ENCODE peak calls at places on chromosome 13, in four cellular contexts. S is choroid plexus epithelial cell, L is AG10803, T is thoracic aorta. I is an unnamed sample.

GRCh38 chr13:74226791-74227475 is 92.7 kb upstream of the KLF12 start:
- DNase-seq in L (peak), S (peak), T (no peak), I (no peak)

GRCh38 chr13:98374750-98375149 is 197.7 kb upstream of the RNF113B start:
- DNase-seq in T (no peak), L (no peak), S (no peak), I (no peak)

GRCh38 chr13:50805805-50806204 is 37.7 kb downstream of the DLEU7 start:
- DNase-seq in S (peak), T (no peak), L (peak), I (peak)

GRCh38 chr13:42066542-42066941 is 18.1 kb downstream of the DGKH start:
- DNase-seq in S (peak), T (no peak), L (peak), I (peak)

GRCh38 chr13:114248011-114248410 is 13.3 kb downstream of the CDC16 start:
- DNase-seq in L (peak), T (no peak), S (peak), I (peak)

GRCh38 chr13:42490676-42491075 is 83.3 kb upstream of the TNFSF11 start:
- DNase-seq in L (no peak), T (no peak), S (no peak), I (no peak)

GRCh38 chr13:81089758-81090157 is 748.8 kb upstream of the SPRY2 start:
- DNase-seq in L (no peak), T (no peak), S (no peak), I (no peak)

GRCh38 chr13:75347925-75348324 is 134.0 kb downstream of the TBC1D4 start:
- DNase-seq in S (no peak), L (no peak), T (no peak), I (no peak)

GRCh38 chr13:39493966-39494365 is 109.0 kb downstream of the LHFPL6 start:
- DNase-seq in S (no peak), L (no peak), T (no peak), I (no peak)

GRCh38 chr13:33349996-33350826 is 64.7 kb upstream of the STARD13 start:
- DNase-seq in T (no peak), L (peak), S (peak), I (peak)

GRCh38 chr13:96492758-96493157 is 402.9 kb downstream of the HS6ST3 start:
- DNase-seq in L (no peak), T (no peak), S (no peak), I (no peak)

GRCh38 chr13:61358599-61358998 is 57.0 kb downstream of the PCDH20 start:
- DNase-seq in T (no peak), S (no peak), L (no peak), I (no peak)

GRCh38 chr13:38394777-38395504 is 45.3 kb downstream of the UFM1 start:
- DNase-seq in S (no peak), T (no peak), L (peak), I (no peak)

GRCh38 chr13:114118763-114119123 is 13.7 kb downstream of the RASA3 start:
- DNase-seq in S (peak), T (no peak), L (peak), I (peak)

GRCh38 chr13:107284168-107284567 is 716.2 kb upstream of the ARGLU1 start:
- DNase-seq in L (no peak), S (peak), T (no peak), I (peak)

GRCh38 chr13:89943139-89943538 is 1404.3 kb upstream of the MIR17HG start:
- DNase-seq in T (no peak), S (no peak), L (no peak), I (no peak)

GRCh38 chr13:79392882-79393563 is 13.0 kb downstream of the RBM26 start:
- DNase-seq in T (no peak), S (peak), L (peak), I (peak)

GRCh38 chr13:87557788-87558187 is 113.4 kb upstream of the SLITRK5 start:
- DNase-seq in T (no peak), S (no peak), L (no peak), I (no peak)

GRCh38 chr13:29782798-29783197 is 67.6 kb downstream of the UBL3 start:
- DNase-seq in T (no peak), S (no peak), L (no peak), I (no peak)

GRCh38 chr13:114067381-114067885 is 65.0 kb downstream of the RASA3 start:
- DNase-seq in T (no peak), L (peak), S (no peak), I (peak)

GRCh38 chr13:111123221-111123620 is 8.1 kb downstream of the ARHGEF7 start:
- DNase-seq in L (no peak), S (no peak), T (no peak), I (no peak)

GRCh38 chr13:26423634-26424033 is 133.8 kb upstream of the WASF3 start:
- DNase-seq in T (peak), S (no peak), L (peak), I (no peak)

GRCh38 chr13:44352671-44353070 is 21.0 kb upstream of the SERP2 start:
- DNase-seq in L (no peak), S (no peak), T (no peak), I (no peak)

GRCh38 chr13:100203696-100204367 is 114.9 kb downstream of the PCCA start:
- DNase-seq in L (peak), S (peak), T (no peak), I (peak)

GRCh38 chr13:109569938-109570711 is 216.3 kb downstream of the IRS2 start:
- DNase-seq in T (no peak), S (peak), L (no peak), I (no peak)

GRCh38 chr13:90800082-90800746 is 547.3 kb upstream of the MIR17HG start:
- DNase-seq in S (peak), L (no peak), T (no peak), I (no peak)

GRCh38 chr13:21595546-21595822 is 8.5 kb downstream of the MICU2 start:
- DNase-seq in T (no peak), L (no peak), S (no peak), I (no peak)

GRCh38 chr13:25136872-25137623 is 35.0 kb downstream of the AMER2 start:
- DNase-seq in T (no peak), L (no peak), S (no peak), I (no peak)

GRCh38 chr13:50358221-50358620 is 343.0 kb downstream of the KCNRG start:
- DNase-seq in L (no peak), S (peak), T (no peak), I (peak)

GRCh38 chr13:95902736-95903135 is 150.5 kb downstream of the UGGT2 start:
- DNase-seq in L (peak), T (no peak), S (peak), I (no peak)

GRCh38 chr13:49062297-49062896 is 86.7 kb downstream of the FNDC3A start:
- DNase-seq in S (no peak), T (no peak), L (no peak), I (no peak)

GRCh38 chr13:98954313-98954712 is 23.6 kb downstream of the DOCK9 start:
- DNase-seq in L (no peak), T (no peak), S (peak), I (peak)

GRCh38 chr13:28710161-28710560 is 8.6 kb downstream of the SLC46A3 start:
- DNase-seq in S (no peak), L (no peak), T (no peak), I (no peak)

GRCh38 chr13:79973533-79973963 is 367.4 kb downstream of the SPRY2 start:
- DNase-seq in T (no peak), L (no peak), S (peak), I (no peak)

GRCh38 chr13:45242070-45242469 is 41.2 kb upstream of the KCTD4 start:
- DNase-seq in S (peak), T (no peak), L (peak), I (peak)

GRCh38 chr13:60227168-60227567 is 63.4 kb upstream of the DIAPH3 start:
- DNase-seq in L (no peak), S (no peak), T (no peak), I (no peak)

GRCh38 chr13:46665243-46665629 is 112.3 kb downstream of the LRCH1 start:
- DNase-seq in L (no peak), T (no peak), S (no peak), I (no peak)
- H3K4me3 ChIP-seq in L (no peak), T (no peak), S (no peak), I (no peak)

DNA sequence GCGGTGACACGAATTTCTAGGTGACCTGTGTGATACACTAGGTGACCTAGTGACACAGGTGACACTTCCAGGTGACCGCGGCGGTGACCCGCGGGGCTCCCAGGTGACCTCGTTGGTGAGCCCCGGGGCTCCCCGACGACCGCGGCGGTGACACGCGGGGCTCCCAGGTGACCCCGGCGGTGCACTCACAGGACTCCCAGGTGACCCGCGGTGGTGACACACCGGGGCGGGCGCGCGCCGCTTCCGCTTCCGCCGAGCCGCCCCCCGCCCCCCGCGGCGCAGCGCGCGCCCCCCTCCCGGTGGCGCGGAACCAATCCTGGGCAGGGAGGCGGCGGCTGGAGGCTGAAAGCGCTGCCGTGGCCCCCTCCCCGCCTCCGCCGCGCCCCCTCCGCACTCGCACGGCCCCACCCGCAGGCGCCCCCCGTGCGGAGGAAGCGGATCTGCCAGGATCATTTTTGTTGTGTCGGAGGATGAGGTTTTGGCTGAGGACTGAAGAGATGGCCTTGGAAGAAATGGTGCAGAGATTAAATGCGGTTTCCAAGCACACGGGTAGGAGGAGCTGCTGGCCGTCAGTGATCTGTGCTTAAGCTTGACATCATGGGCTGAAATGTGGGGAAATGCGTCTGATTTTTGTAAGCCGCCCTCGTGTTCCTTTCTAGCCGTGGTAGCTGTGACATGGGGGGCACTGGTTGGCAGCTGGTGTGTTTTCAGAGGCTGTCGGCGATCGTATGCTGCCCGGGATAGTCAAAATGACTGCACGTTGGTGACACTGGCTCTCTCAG is at the start of gene MCF2L:
- DNase-seq in T (no peak), S (peak), L (peak), I (peak)
- TF ChIP-seq CTCF in T (no peak), S (peak), L (peak), I (no peak)

GRCh38 chr13:52009985-52010384 is 1.3 kb downstream of the ATP7B start:
- DNase-seq in T (no peak), S (no peak), L (no peak), I (no peak)
- H3K4me3 ChIP-seq in T (no peak), S (no peak), L (no peak), I (no peak)

DNA sequence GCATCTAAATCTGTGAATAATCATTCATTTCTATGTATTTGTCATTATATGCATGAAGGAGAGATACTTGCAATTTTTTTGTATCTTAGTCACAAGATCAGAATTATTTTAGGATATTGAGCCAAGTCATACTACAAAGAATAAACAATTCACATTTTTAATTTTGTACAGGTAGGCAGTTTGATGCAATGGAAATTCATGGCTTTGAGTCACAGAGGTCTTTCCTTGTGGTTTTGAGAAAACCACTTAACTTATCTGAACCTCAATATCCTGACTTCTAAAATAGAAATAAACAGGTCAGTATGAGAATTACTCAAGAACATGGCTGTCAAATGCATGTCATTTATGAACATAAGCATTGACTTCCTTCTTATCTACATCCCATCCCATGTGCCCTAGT is 221.4 kb upstream of the SLC10A2 start:
- DNase-seq in T (no peak), S (peak), L (no peak), I (peak)
- TF ChIP-seq CTCF in T (no peak), S (no peak), L (no peak), I (no peak)

GRCh38 chr13:67769063-67769986 is 539.2 kb upstream of the PCDH9 start:
- DNase-seq in T (no peak), L (no peak), S (no peak), I (no peak)
- H3K4me3 ChIP-seq in T (no peak), L (no peak), S (no peak), I (no peak)

DNA sequence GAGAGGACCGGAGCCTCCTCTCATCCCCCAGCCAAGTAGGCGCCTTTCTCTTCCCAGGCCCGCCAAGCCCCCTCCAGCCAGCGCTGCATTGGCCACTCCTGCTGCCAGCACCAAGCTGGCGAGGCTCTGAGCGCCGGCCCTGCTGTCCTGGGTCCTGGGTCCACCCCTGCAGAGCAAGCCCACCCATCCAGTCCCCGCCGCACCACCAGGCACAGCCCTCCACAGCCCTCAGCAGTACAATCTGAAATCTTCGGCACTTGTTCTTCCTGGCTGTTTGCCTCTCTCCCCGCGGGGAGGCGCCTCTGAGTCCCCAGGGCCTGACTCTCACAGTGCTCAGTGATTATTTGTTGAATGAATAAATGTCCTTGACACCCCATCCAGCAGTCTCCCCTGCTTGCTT is 236.4 kb upstream of the SGCG start:
- DNase-seq in S (no peak), L (no peak), T (no peak), I (no peak)
- TF ChIP-seq CTCF in S (no peak), L (no peak), T (no peak), I (no peak)

GRCh38 chr13:40598599-40598998 is 67.8 kb downstream of the FOXO1 start:
- DNase-seq in S (no peak), L (no peak), T (no peak), I (no peak)

GRCh38 chr13:40596484-40596883 is 70.0 kb downstream of the FOXO1 start:
- DNase-seq in L (no peak), S (no peak), T (no peak), I (no peak)

GRCh38 chr13:40599722-40600121 is 66.7 kb downstream of the FOXO1 start:
- DNase-seq in S (no peak), T (no peak), L (no peak), I (no peak)

GRCh38 chr13:40599146-40599545 is 67.3 kb downstream of the FOXO1 start:
- DNase-seq in S (no peak), T (no peak), L (no peak), I (no peak)

GRCh38 chr13:40597735-40598365 is 68.6 kb downstream of the FOXO1 start:
- DNase-seq in S (no peak), T (no peak), L (no peak), I (no peak)
- H3K4me3 ChIP-seq in S (no peak), T (peak), L (no peak), I (no peak)